ENCODE peak calls at places on chromosome 6, in nine cellular contexts. X is fibroblast of the conjunctiva; Q is mesenteric fat pad; S is A549; J is HFFc6; F is activated T-helper 1 cell treated with anti-CD3 and anti-CD28 coated beads, Interleukin-12 subunit alpha, Interleukin-12 subunit beta, Interleukin-2, Interleukin-4 antibody, amounts not matched to agents 30 ng/mL and 10 ng/mL and 1 ng/mL, durations not matched to agents 14 hours and 24 hours and 36 hours; I is COR-L47; U is psoas muscle; H is epithelial cell of proximal tubule. O is an unnamed sample.

GRCh38 chr6:106608080-106608668 is 21.1 kb downstream of the RTN4IP1 start:
- DNase-seq in I (peak), J (peak), X (no peak), U (no peak), F (no peak), H (no peak), S (peak), Q (no peak), O (peak)

GRCh38 chr6:36574679-36575078 is 19.5 kb upstream of the SRSF3 start:
- DNase-seq in S (no peak), F (no peak), J (no peak), U (no peak), X (no peak), H (no peak), Q (no peak), I (no peak), O (no peak)

GRCh38 chr6:91098006-91098405 is 511.1 kb upstream of the MAP3K7 start:
- DNase-seq in H (peak), U (no peak), F (no peak), J (no peak), X (no peak), Q (no peak), I (peak), S (no peak), O (no peak)

GRCh38 chr6:134115715-134116074 is 63.3 kb upstream of the SLC2A12 start:
- DNase-seq in J (no peak), U (no peak), X (no peak), H (no peak), I (no peak), Q (no peak), S (no peak), F (no peak), O (no peak)

GRCh38 chr6:167317172-167317571 is 7.7 kb upstream of the TTLL2 start:
- DNase-seq in J (no peak), U (no peak), Q (no peak), H (no peak), F (no peak), X (no peak), I (no peak), S (no peak), O (no peak)

GRCh38 chr6:112298816-112299281 is 44.5 kb upstream of the LAMA4 start:
- DNase-seq in J (peak), F (no peak), H (peak), U (no peak), Q (no peak), S (peak), X (peak), I (no peak), O (no peak)

GRCh38 chr6:14068133-14068532 is 49.4 kb upstream of the CD83 start:
- DNase-seq in H (no peak), J (peak), U (no peak), X (no peak), I (no peak), Q (no peak), S (no peak), F (no peak), O (no peak)

GRCh38 chr6:15429146-15430110 is 183.6 kb downstream of the JARID2 start:
- DNase-seq in I (no peak), H (no peak), J (peak), F (no peak), X (no peak), U (no peak), S (no peak), Q (no peak), O (no peak)

GRCh38 chr6:20907486-20908071 is 373.3 kb downstream of the CDKAL1 start:
- DNase-seq in I (no peak), U (no peak), X (no peak), F (no peak), H (no peak), S (no peak), J (no peak), Q (no peak), O (no peak)

GRCh38 chr6:47383360-47383759 is 73.7 kb upstream of the TNFRSF21 start:
- DNase-seq in I (no peak), F (no peak), H (no peak), Q (no peak), X (no peak), J (no peak), S (no peak), U (no peak), O (no peak)

GRCh38 chr6:33167374-33168148 is 24.7 kb downstream of the COL11A2 start:
- DNase-seq in J (no peak), S (no peak), X (no peak), F (no peak), Q (no peak), I (no peak), H (no peak), U (no peak), O (no peak)

GRCh38 chr6:27951040-27951439 is 6.0 kb upstream of the OR2B6 start:
- DNase-seq in S (no peak), U (no peak), I (no peak), H (no peak), X (no peak), F (no peak), Q (no peak), J (no peak), O (no peak)

GRCh38 chr6:36120539-36120938 is 9.8 kb upstream of the MAPK13 start:
- DNase-seq in X (no peak), S (no peak), J (no peak), U (no peak), H (no peak), I (peak), F (peak), Q (no peak), O (peak)

GRCh38 chr6:71326611-71327010 is 38.0 kb downstream of the OGFRL1 start:
- DNase-seq in F (no peak), H (no peak), I (no peak), X (no peak), U (no peak), S (no peak), J (no peak), Q (no peak), O (no peak)

GRCh38 chr6:122799916-122800701 is 11.1 kb downstream of the SMPDL3A start:
- DNase-seq in Q (no peak), H (no peak), S (no peak), F (no peak), X (no peak), U (no peak), I (no peak), J (peak), O (no peak)

GRCh38 chr6:116111552-116112528 is 11.2 kb downstream of the NT5DC1 start:
- DNase-seq in X (peak), U (no peak), I (no peak), S (peak), F (no peak), J (peak), H (no peak), Q (no peak), O (peak)

GRCh38 chr6:25670793-25671513 is 18.9 kb downstream of the SCGN start:
- DNase-seq in I (no peak), J (no peak), U (no peak), S (peak), Q (no peak), H (no peak), F (no peak), X (no peak), O (no peak)

GRCh38 chr6:87151786-87152527 is 3.4 kb upstream of the ZNF292 start:
- DNase-seq in I (peak), Q (peak), U (peak), X (peak), F (peak), H (no peak), S (no peak), J (peak), O (peak)

GRCh38 chr6:44224154-44224977 is 971 bp downstream of the SLC29A1 start:
- DNase-seq in U (no peak), H (no peak), Q (no peak), F (no peak), X (no peak), J (peak), S (peak), I (no peak), O (no peak)

GRCh38 chr6:14924126-14925024 is 321.5 kb upstream of the JARID2 start:
- DNase-seq in Q (no peak), H (no peak), F (no peak), I (no peak), X (no peak), S (no peak), U (peak), J (no peak), O (no peak)